ENCODE peak calls at places on chromosome 7, in seven cellular contexts. One of them, this sample, is unnamed.
A peak's percentile ranks its signal among the peaks of the same experiment; 100 is the strongest.

GRCh38 chr7:47819054-47819920 is 129.0 kb downstream of the PKD1L1 start:
- DNase-seq in H1: no peak
- DNase-seq in mesendoderm: peak; percentile 53
- DNase-seq in H9: no peak
- DNase-seq in mesenchymal stem cell: peak; percentile 80
- DNase-seq in IMR-90: peak; percentile 82
- DNase-seq in neuronal stem cell: peak; percentile 54
- DNase-seq in this sample: peak; percentile 60

GRCh38 chr7:113809591-113809990 is 109.2 kb downstream of the PPP1R3A start:
- DNase-seq in H9: no peak
- DNase-seq in neuronal stem cell: no peak
- DNase-seq in mesendoderm: no peak
- DNase-seq in H1: no peak
- DNase-seq in IMR-90: no peak
- DNase-seq in mesenchymal stem cell: no peak
- DNase-seq in this sample: no peak

GRCh38 chr7:9937944-9938631 is 1035.6 kb upstream of the PHF14 start:
- DNase-seq in neuronal stem cell: no peak
- DNase-seq in H1: no peak
- DNase-seq in H9: no peak
- DNase-seq in mesenchymal stem cell: peak; percentile 80
- DNase-seq in IMR-90: no peak
- DNase-seq in mesendoderm: peak; percentile 13
- DNase-seq in this sample: no peak

GRCh38 chr7:91140286-91140685 is 123.9 kb upstream of the FZD1 start:
- DNase-seq in H9: no peak
- DNase-seq in H1: no peak
- DNase-seq in neuronal stem cell: no peak
- DNase-seq in IMR-90: no peak
- DNase-seq in mesenchymal stem cell: no peak
- DNase-seq in mesendoderm: no peak
- DNase-seq in this sample: no peak

GRCh38 chr7:154795014-154795413 is 207.9 kb downstream of the PAXIP1 start:
- DNase-seq in neuronal stem cell: no peak
- DNase-seq in mesenchymal stem cell: no peak
- DNase-seq in H9: peak; percentile 66
- DNase-seq in mesendoderm: peak; percentile 57
- DNase-seq in IMR-90: no peak
- DNase-seq in H1: no peak
- DNase-seq in this sample: no peak

GRCh38 chr7:128914566-128915151 is 4.2 kb upstream of the KCP start:
- DNase-seq in H1: no peak
- DNase-seq in neuronal stem cell: no peak
- DNase-seq in IMR-90: no peak
- DNase-seq in mesenchymal stem cell: no peak
- DNase-seq in H9: peak; percentile 53
- DNase-seq in mesendoderm: no peak
- DNase-seq in this sample: no peak

GRCh38 chr7:51965454-51965853 is 648.8 kb upstream of the COBL start:
- DNase-seq in IMR-90: no peak
- DNase-seq in neuronal stem cell: no peak
- DNase-seq in H9: no peak
- DNase-seq in mesendoderm: no peak
- DNase-seq in H1: no peak
- DNase-seq in mesenchymal stem cell: no peak
- DNase-seq in this sample: no peak

GRCh38 chr7:39531818-39532217 is 34.4 kb upstream of the YAE1 start:
- DNase-seq in mesendoderm: no peak
- DNase-seq in IMR-90: no peak
- DNase-seq in H9: no peak
- DNase-seq in mesenchymal stem cell: no peak
- DNase-seq in neuronal stem cell: no peak
- DNase-seq in H1: no peak
- DNase-seq in this sample: no peak

GRCh38 chr7:159207398-159207797 is 62.7 kb upstream of the VIPR2 start:
- DNase-seq in neuronal stem cell: no peak
- DNase-seq in H9: no peak
- DNase-seq in IMR-90: no peak
- DNase-seq in H1: no peak
- DNase-seq in mesendoderm: no peak
- DNase-seq in mesenchymal stem cell: no peak
- DNase-seq in this sample: no peak

GRCh38 chr7:38178695-38179344 is 775 bp downstream of the STARD3NL start:
- DNase-seq in neuronal stem cell: peak; percentile 12
- DNase-seq in mesenchymal stem cell: peak; percentile 82
- DNase-seq in mesendoderm: no peak
- DNase-seq in IMR-90: peak; percentile 54
- DNase-seq in H9: no peak
- DNase-seq in H1: no peak
- DNase-seq in this sample: no peak

GRCh38 chr7:8263048-8263447 is 1.1 kb upstream of the ICA1 start:
- DNase-seq in H9: no peak
- DNase-seq in H1: no peak
- DNase-seq in mesendoderm: no peak
- DNase-seq in mesenchymal stem cell: no peak
- DNase-seq in neuronal stem cell: no peak
- DNase-seq in IMR-90: no peak
- DNase-seq in this sample: no peak

GRCh38 chr7:130959743-130960207 is 225.8 kb upstream of the KLF14 start:
- DNase-seq in mesendoderm: peak; percentile 25
- DNase-seq in H9: no peak
- DNase-seq in mesenchymal stem cell: peak; percentile 88
- DNase-seq in neuronal stem cell: no peak
- DNase-seq in IMR-90: peak; percentile 85
- DNase-seq in H1: no peak
- DNase-seq in this sample: peak; percentile 59

GRCh38 chr7:105934577-105935185 is 28.4 kb upstream of the CDHR3 start:
- DNase-seq in neuronal stem cell: peak; percentile 15
- DNase-seq in IMR-90: peak; percentile 47
- DNase-seq in H9: peak; percentile 56
- DNase-seq in H1: peak; percentile 38
- DNase-seq in mesenchymal stem cell: peak; percentile 54
- DNase-seq in mesendoderm: peak; percentile 80
- DNase-seq in this sample: peak; percentile 25

GRCh38 chr7:34208878-34209621 is 303.7 kb downstream of the BMPER start:
- DNase-seq in mesenchymal stem cell: no peak
- DNase-seq in H1: no peak
- DNase-seq in mesendoderm: no peak
- DNase-seq in IMR-90: no peak
- DNase-seq in H9: no peak
- DNase-seq in neuronal stem cell: no peak
- DNase-seq in this sample: no peak

GRCh38 chr7:3493499-3493898 is 192.4 kb downstream of the SDK1 start:
- DNase-seq in IMR-90: peak; percentile 67
- DNase-seq in mesenchymal stem cell: peak; percentile 54
- DNase-seq in mesendoderm: peak; percentile 69
- DNase-seq in H9: no peak
- DNase-seq in H1: no peak
- DNase-seq in neuronal stem cell: no peak
- DNase-seq in this sample: peak; percentile 4

DNA sequence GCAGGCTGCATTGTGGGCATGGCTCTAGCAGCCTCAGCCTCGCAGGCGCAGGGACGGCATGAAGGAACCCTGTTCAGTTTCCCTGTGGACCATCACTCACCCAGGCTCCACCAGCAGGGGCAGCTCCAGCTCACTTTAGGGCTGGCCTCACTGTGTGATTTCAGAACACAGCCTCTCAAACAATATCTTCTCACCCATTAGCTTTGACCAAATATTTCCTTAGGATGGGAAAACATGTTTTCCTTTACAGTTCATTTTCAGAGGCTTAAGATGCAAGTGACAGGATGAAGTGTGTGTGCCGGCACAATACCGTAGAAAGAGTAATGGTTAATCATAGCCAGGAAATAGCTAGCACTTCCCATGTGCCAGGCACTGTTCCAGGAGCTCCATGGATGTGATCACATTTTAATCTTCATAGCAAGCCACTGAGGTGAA is 58.2 kb downstream of the LANCL2 start:
- DNase-seq in neuronal stem cell: no peak
- DNase-seq in mesendoderm: no peak
- DNase-seq in mesenchymal stem cell: no peak
- DNase-seq in H9: no peak
- DNase-seq in IMR-90: peak; percentile 58
- DNase-seq in H1: no peak
- DNase-seq in this sample: no peak
- H3K18ac ChIP-seq in neuronal stem cell: no peak overlapping the region
- H3K18ac ChIP-seq in mesendoderm: no peak overlapping the region
- H3K18ac ChIP-seq in mesenchymal stem cell: no peak overlapping the region
- H3K18ac ChIP-seq in H9: no peak overlapping the region
- H3K18ac ChIP-seq in IMR-90: no peak overlapping the region
- H3K18ac ChIP-seq in H1: no peak overlapping the region
- H3K18ac ChIP-seq in this sample: no peak overlapping the region

DNA sequence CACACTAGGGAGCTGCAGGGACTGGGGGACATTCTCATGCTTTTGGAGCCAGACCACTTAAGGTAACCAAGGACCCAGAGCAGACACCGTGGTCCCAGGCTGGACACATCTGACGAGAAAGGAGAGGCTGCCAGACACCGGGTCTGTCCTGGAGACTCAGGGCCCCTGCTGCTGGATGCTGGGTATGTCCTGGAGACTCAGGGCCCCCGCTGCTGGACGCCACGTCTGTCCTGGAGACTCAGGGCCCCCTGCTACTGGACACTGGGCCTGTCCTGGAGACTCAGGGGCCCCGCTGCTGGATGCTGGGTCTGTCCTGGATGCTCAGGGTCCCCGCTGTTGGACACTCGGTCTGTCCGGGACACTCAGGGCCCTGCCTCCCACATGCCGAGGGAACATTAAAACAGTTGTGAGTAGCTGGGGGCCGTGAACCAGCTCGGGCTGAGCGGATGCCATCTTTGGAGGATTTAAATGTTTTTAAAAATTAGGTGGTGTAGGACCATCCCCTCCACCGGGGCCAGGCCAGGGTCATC is 249.7 kb downstream of the DNAJB6 start:
- DNase-seq in H1: no peak
- DNase-seq in H9: no peak
- DNase-seq in neuronal stem cell: no peak
- DNase-seq in mesendoderm: no peak
- DNase-seq in IMR-90: no peak
- DNase-seq in mesenchymal stem cell: no peak
- DNase-seq in this sample: no peak
- H3K27ac ChIP-seq in H1: no peak overlapping the region
- H3K27ac ChIP-seq in H9: no peak overlapping the region
- H3K27ac ChIP-seq in neuronal stem cell: no peak overlapping the region
- H3K27ac ChIP-seq in mesendoderm: no peak overlapping the region
- H3K27ac ChIP-seq in IMR-90: no peak overlapping the region
- H3K27ac ChIP-seq in mesenchymal stem cell: no peak overlapping the region
- H3K27ac ChIP-seq in this sample: no peak overlapping the region

GRCh38 chr7:70972693-70973092 is 159.3 kb upstream of the GALNT17 start:
- DNase-seq in IMR-90: no peak
- DNase-seq in H9: no peak
- DNase-seq in mesenchymal stem cell: no peak
- DNase-seq in H1: no peak
- DNase-seq in neuronal stem cell: no peak
- DNase-seq in mesendoderm: no peak
- DNase-seq in this sample: no peak
- H3K79me1 ChIP-seq in IMR-90: no peaks in the 10 kb centered on the region
- H3K79me1 ChIP-seq in H9: no peaks in the 10 kb centered on the region
- H3K79me1 ChIP-seq in mesenchymal stem cell: no peaks in the 10 kb centered on the region
- H3K79me1 ChIP-seq in H1: no peaks in the 10 kb centered on the region
- H3K79me1 ChIP-seq in neuronal stem cell: no peaks in the 10 kb centered on the region
- H3K79me1 ChIP-seq in mesendoderm: no peaks in the 10 kb centered on the region
- H3K79me1 ChIP-seq in this sample: no peaks in the 10 kb centered on the region

GRCh38 chr7:116859323-116859722 is 3.1 kb upstream of the CAPZA2 start:
- DNase-seq in neuronal stem cell: no peak
- DNase-seq in H1: no peak
- DNase-seq in H9: no peak
- DNase-seq in IMR-90: peak; percentile 87
- DNase-seq in mesendoderm: no peak
- DNase-seq in mesenchymal stem cell: peak; percentile 91
- DNase-seq in this sample: peak; percentile 82

GRCh38 chr7:116862234-116863167 is at the start of gene CAPZA2:
- DNase-seq in IMR-90: peak; percentile 85
- DNase-seq in mesenchymal stem cell: peak; percentile 89
- DNase-seq in H1: peak; percentile 63
- DNase-seq in neuronal stem cell: peak; percentile 92
- DNase-seq in mesendoderm: peak; percentile 95
- DNase-seq in H9: peak; percentile 91
- DNase-seq in this sample: peak; percentile 97

GRCh38 chr7:116864084-116864483 is 1.7 kb downstream of the CAPZA2 start:
- DNase-seq in H9: no peak
- DNase-seq in H1: no peak
- DNase-seq in IMR-90: no peak
- DNase-seq in mesenchymal stem cell: no peak
- DNase-seq in neuronal stem cell: no peak
- DNase-seq in mesendoderm: no peak
- DNase-seq in this sample: no peak

GRCh38 chr7:116861717-116862116 is 670 bp upstream of the CAPZA2 start:
- DNase-seq in H1: no peak
- DNase-seq in IMR-90: no peak
- DNase-seq in mesenchymal stem cell: no peak
- DNase-seq in mesendoderm: no peak
- DNase-seq in neuronal stem cell: no peak
- DNase-seq in H9: no peak
- DNase-seq in this sample: no peak

GRCh38 chr7:116863168-116863670 is 832 bp downstream of the CAPZA2 start:
- DNase-seq in H1: no peak
- DNase-seq in mesenchymal stem cell: peak; percentile 53
- DNase-seq in neuronal stem cell: peak; percentile 12
- DNase-seq in H9: no peak
- DNase-seq in IMR-90: peak; percentile 21
- DNase-seq in mesendoderm: peak; percentile 65
- DNase-seq in this sample: no peak
- H3K18ac ChIP-seq in H1: peak overlapping the region; percentile 51
- H3K18ac ChIP-seq in mesenchymal stem cell: peak overlapping the region; percentile 55
- H3K18ac ChIP-seq in neuronal stem cell: peak overlapping the region; percentile 84
- H3K18ac ChIP-seq in H9: peak overlapping the region; percentile 64
- H3K18ac ChIP-seq in IMR-90: peak overlapping the region; percentile 77
- H3K18ac ChIP-seq in mesendoderm: peak overlapping the region; percentile 53
- H3K18ac ChIP-seq in this sample: no peak overlapping the region

DNA sequence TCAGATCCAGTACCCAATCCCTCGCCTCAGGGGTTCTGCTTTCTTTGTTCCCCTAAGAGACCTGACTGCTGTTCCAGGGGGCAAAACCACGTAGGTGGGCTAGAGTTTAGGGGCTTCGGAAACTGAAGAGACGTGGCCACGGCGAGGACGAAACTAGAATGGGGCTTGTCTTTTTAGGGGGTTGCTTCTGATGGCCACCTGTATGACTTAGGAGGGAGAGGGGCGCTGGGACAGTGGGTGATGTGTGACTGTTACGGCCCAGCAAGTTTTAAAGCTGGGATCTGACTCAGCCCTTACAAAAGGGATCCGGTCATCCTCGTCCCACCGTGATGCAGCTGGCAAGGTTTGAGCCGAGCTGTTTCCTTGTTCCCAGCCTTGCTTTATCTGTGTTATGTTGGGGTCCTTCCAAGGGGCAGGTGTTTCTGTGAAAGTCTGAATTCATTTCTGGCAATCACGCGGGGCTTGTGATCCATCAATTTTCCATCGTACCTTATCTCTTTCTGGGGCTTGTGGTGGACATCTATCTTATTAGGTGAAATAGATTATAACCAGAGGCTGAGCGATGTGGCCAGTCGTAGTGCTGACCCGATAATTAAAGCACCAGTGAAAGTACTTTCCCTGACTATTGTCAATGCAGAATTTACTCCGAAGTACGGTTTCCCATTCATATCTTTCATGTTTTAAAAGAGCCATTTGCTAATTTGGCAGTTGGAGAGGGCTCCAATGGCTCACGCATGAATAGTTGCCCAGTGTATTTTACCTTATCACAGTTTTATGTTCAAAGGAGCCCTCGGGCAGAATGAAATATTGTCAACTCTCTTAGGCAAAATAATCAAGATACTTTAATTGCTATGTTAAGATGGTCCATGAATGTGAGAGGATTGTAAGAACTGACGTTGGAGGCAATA is 854 bp downstream of the MET start:
- DNase-seq in IMR-90: peak; percentile 50
- DNase-seq in neuronal stem cell: no peak
- DNase-seq in mesendoderm: no peak
- DNase-seq in H1: no peak
- DNase-seq in mesenchymal stem cell: peak; percentile 37
- DNase-seq in H9: peak; percentile 37
- DNase-seq in this sample: peak; percentile 39
- H3K27ac ChIP-seq in IMR-90: peak overlapping the region; percentile 16
- H3K27ac ChIP-seq in neuronal stem cell: no peak overlapping the region
- H3K27ac ChIP-seq in mesendoderm: no peak overlapping the region
- H3K27ac ChIP-seq in H1: no peak overlapping the region
- H3K27ac ChIP-seq in mesenchymal stem cell: peak overlapping the region; percentile 88
- H3K27ac ChIP-seq in H9: no peak overlapping the region
- H3K27ac ChIP-seq in this sample: no peak overlapping the region

This sample was measured in trophoblast cell.